ENCODE peak calls at places on chromosome 18, in four cellular contexts. One of them, this sample, is unnamed. For H3K27me3 and H3K4me1, the result is how much of the 10 kb centered on the place peaks cover.

GRCh38 chr18:46060359-46060841 is 11.7 kb downstream of the PSTPIP2 start:
- DNase-seq in left ventricle myocardium inferior: no peak
- DNase-seq in Peyer's patch: no peak
- DNase-seq in CD4-positive, CD25-positive, alpha-beta regulatory T cell: no peak
- DNase-seq in this sample: no peak

GRCh38 chr18:37393945-37394609 is 171.5 kb downstream of the CELF4 start:
- DNase-seq in left ventricle myocardium inferior: peak
- DNase-seq in CD4-positive, CD25-positive, alpha-beta regulatory T cell: no peak
- DNase-seq in Peyer's patch: peak
- DNase-seq in this sample: peak

GRCh38 chr18:42011053-42011452 is 56.0 kb downstream of the PIK3C3 start:
- DNase-seq in Peyer's patch: no peak
- DNase-seq in left ventricle myocardium inferior: no peak
- DNase-seq in CD4-positive, CD25-positive, alpha-beta regulatory T cell: no peak
- DNase-seq in this sample: no peak

GRCh38 chr18:3451989-3452749 is 2.2 kb downstream of the TGIF1 start:
- DNase-seq in left ventricle myocardium inferior: peak
- DNase-seq in CD4-positive, CD25-positive, alpha-beta regulatory T cell: no peak
- DNase-seq in Peyer's patch: peak
- DNase-seq in this sample: peak

GRCh38 chr18:24362757-24363156 is 34.9 kb downstream of the OSBPL1A start:
- DNase-seq in Peyer's patch: no peak
- DNase-seq in CD4-positive, CD25-positive, alpha-beta regulatory T cell: no peak
- DNase-seq in left ventricle myocardium inferior: no peak
- DNase-seq in this sample: no peak

GRCh38 chr18:34159691-34160185 is 65.0 kb downstream of the NOL4 start:
- DNase-seq in Peyer's patch: no peak
- DNase-seq in left ventricle myocardium inferior: no peak
- DNase-seq in CD4-positive, CD25-positive, alpha-beta regulatory T cell: no peak
- DNase-seq in this sample: peak

GRCh38 chr18:23822590-23823385 is 133.5 kb downstream of the LAMA3 start:
- DNase-seq in CD4-positive, CD25-positive, alpha-beta regulatory T cell: no peak
- DNase-seq in left ventricle myocardium inferior: no peak
- DNase-seq in Peyer's patch: no peak
- DNase-seq in this sample: no peak

GRCh38 chr18:46555213-46555612 is 101.8 kb downstream of the LOXHD1 start:
- DNase-seq in Peyer's patch: no peak
- DNase-seq in left ventricle myocardium inferior: no peak
- DNase-seq in CD4-positive, CD25-positive, alpha-beta regulatory T cell: no peak
- DNase-seq in this sample: no peak

GRCh38 chr18:35095983-35096676 is 54.9 kb downstream of the MAPRE2 start:
- DNase-seq in CD4-positive, CD25-positive, alpha-beta regulatory T cell: no peak
- DNase-seq in Peyer's patch: no peak
- DNase-seq in left ventricle myocardium inferior: no peak
- DNase-seq in this sample: no peak

GRCh38 chr18:75977069-75977468 is 518.0 kb downstream of the ZNF516 start:
- DNase-seq in CD4-positive, CD25-positive, alpha-beta regulatory T cell: no peak
- DNase-seq in Peyer's patch: no peak
- DNase-seq in left ventricle myocardium inferior: no peak
- DNase-seq in this sample: no peak

GRCh38 chr18:67135981-67136380 is 380.5 kb downstream of the DSEL start:
- DNase-seq in CD4-positive, CD25-positive, alpha-beta regulatory T cell: no peak
- DNase-seq in Peyer's patch: no peak
- DNase-seq in left ventricle myocardium inferior: no peak
- DNase-seq in this sample: no peak

GRCh38 chr18:48868468-48869466 is 82.0 kb downstream of the SMAD7 start:
- DNase-seq in Peyer's patch: peak
- DNase-seq in CD4-positive, CD25-positive, alpha-beta regulatory T cell: peak
- DNase-seq in left ventricle myocardium inferior: no peak
- DNase-seq in this sample: no peak

GRCh38 chr18:77470836-77471413 is 221.3 kb downstream of the GALR1 start:
- DNase-seq in Peyer's patch: no peak
- DNase-seq in CD4-positive, CD25-positive, alpha-beta regulatory T cell: no peak
- DNase-seq in left ventricle myocardium inferior: no peak
- DNase-seq in this sample: no peak

GRCh38 chr18:54713386-54713785 is 114.9 kb upstream of the RAB27B start:
- DNase-seq in left ventricle myocardium inferior: no peak
- DNase-seq in CD4-positive, CD25-positive, alpha-beta regulatory T cell: no peak
- DNase-seq in Peyer's patch: no peak
- DNase-seq in this sample: no peak

GRCh38 chr18:48674198-48674721 is 135.4 kb downstream of the CTIF start:
- DNase-seq in Peyer's patch: no peak
- DNase-seq in left ventricle myocardium inferior: peak
- DNase-seq in CD4-positive, CD25-positive, alpha-beta regulatory T cell: no peak
- DNase-seq in this sample: no peak

GRCh38 chr18:23283933-23284430 is 148.7 kb downstream of the CABLES1 start:
- DNase-seq in CD4-positive, CD25-positive, alpha-beta regulatory T cell: no peak
- DNase-seq in Peyer's patch: no peak
- DNase-seq in left ventricle myocardium inferior: no peak
- DNase-seq in this sample: no peak

GRCh38 chr18:70414315-70414714 is 125.5 kb downstream of the SOCS6 start:
- DNase-seq in CD4-positive, CD25-positive, alpha-beta regulatory T cell: no peak
- DNase-seq in Peyer's patch: no peak
- DNase-seq in left ventricle myocardium inferior: no peak
- DNase-seq in this sample: no peak

DNA sequence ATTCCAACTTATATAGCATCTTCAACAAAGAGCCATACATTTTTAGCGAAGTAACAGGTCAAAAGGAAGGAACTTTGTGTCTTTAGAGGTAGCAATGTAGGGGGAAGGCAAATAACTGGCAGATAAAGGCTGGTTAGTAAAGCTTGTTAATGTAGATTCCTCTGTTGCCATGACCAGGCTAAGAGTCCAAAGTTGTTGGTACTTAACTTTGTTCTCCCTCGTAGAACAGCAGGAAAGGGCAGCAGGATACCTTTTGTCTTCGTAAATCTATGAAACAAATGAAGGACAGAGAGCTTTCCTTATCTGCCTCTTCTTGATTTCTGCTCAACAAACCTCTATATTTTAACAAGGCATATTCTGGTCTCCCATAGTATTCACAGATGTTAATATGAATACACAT is 18.6 kb downstream of the ZBTB14 start:
- DNase-seq in left ventricle myocardium inferior: no peak
- DNase-seq in Peyer's patch: no peak
- DNase-seq in CD4-positive, CD25-positive, alpha-beta regulatory T cell: no peak
- DNase-seq in this sample: no peak
- H3K27me3 ChIP-seq in left ventricle myocardium inferior: under half
- H3K27me3 ChIP-seq in Peyer's patch: under half
- H3K27me3 ChIP-seq in CD4-positive, CD25-positive, alpha-beta regulatory T cell: under half
- H3K27me3 ChIP-seq in this sample: under half

DNA sequence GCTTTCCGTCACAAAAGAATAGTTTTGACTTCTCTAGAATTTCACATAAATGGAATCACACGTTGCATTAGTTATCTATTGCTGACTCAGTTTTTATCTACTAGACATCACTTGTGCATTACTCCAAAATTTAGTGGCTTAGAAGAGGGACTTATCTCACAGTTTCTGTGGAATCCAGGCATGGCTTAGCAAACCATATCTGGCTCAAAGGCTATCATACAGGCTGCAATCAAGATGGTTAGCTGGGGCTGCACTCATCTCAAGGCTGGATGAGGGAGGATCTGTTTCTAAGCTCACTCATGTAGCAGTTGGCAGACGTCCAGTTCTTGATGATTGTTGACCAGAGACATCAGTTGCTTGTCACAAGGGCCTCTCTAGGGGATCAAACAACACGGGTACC is 6.6 kb upstream of the DSC3 start:
- DNase-seq in Peyer's patch: no peak
- DNase-seq in CD4-positive, CD25-positive, alpha-beta regulatory T cell: no peak
- DNase-seq in left ventricle myocardium inferior: no peak
- DNase-seq in this sample: no peak
- H3K27ac ChIP-seq in Peyer's patch: no peak
- H3K27ac ChIP-seq in CD4-positive, CD25-positive, alpha-beta regulatory T cell: no peak
- H3K27ac ChIP-seq in left ventricle myocardium inferior: no peak
- H3K27ac ChIP-seq in this sample: no peak

GRCh38 chr18:58991127-58991798 is 126.6 kb downstream of the ZNF532 start:
- DNase-seq in Peyer's patch: no peak
- DNase-seq in left ventricle myocardium inferior: no peak
- DNase-seq in CD4-positive, CD25-positive, alpha-beta regulatory T cell: no peak
- DNase-seq in this sample: no peak

GRCh38 chr18:58990720-58991119 is 126.0 kb downstream of the ZNF532 start:
- DNase-seq in left ventricle myocardium inferior: no peak
- DNase-seq in CD4-positive, CD25-positive, alpha-beta regulatory T cell: no peak
- DNase-seq in Peyer's patch: no peak
- DNase-seq in this sample: peak

GRCh38 chr18:58995663-58996062 is 131.0 kb downstream of the ZNF532 start:
- DNase-seq in Peyer's patch: no peak
- DNase-seq in CD4-positive, CD25-positive, alpha-beta regulatory T cell: no peak
- DNase-seq in left ventricle myocardium inferior: no peak
- DNase-seq in this sample: no peak

GRCh38 chr18:58993260-58993659 is 128.6 kb downstream of the ZNF532 start:
- DNase-seq in left ventricle myocardium inferior: no peak
- DNase-seq in CD4-positive, CD25-positive, alpha-beta regulatory T cell: no peak
- DNase-seq in Peyer's patch: no peak
- DNase-seq in this sample: no peak

DNA sequence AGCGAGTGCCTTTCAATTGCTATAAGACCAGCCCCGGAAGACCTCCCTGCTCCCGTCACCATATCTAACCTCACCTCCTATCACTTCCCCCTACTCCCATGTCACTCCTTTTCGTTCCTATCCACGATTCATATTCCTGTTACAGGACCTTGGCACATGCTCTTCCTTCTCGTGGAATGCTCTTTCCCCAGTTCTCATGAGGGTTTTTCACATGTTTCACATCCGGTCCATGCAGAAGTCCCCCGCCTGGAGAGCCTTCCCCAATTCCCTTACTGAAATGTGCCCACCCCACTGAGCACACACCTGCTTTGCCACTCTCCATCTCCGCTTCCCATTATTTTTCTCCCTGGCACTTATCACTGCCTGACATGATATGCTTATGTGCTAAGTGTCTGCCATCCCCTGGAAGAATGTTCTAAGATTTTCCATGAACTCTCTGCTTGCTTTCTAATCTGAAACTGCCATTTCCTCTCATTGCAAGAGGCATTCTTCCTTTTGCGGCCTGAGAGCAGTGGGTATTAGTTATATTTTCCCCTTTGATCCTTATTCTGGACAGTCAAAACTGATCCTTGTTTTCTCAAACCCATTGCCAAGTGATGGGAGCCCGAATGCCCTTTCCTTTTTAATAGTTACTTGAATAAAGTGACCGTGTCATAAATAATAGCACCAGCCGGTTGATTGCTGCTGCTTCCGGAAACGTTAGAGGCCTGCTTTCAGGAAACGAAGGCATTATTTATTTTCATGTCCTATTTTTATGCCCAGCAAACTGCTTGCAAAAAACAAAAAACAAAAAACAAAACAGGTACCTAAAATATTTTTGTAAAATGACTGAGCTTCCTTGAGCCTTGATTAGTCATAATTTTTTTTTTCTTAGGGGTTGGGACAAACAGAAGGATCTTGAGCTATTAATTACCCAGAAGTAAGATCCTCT is 127.9 kb downstream of the ZNF532 start:
- DNase-seq in left ventricle myocardium inferior: no peak
- DNase-seq in Peyer's patch: no peak
- DNase-seq in CD4-positive, CD25-positive, alpha-beta regulatory T cell: no peak
- DNase-seq in this sample: no peak
- H3K4me1 ChIP-seq in left ventricle myocardium inferior: half or more
- H3K4me1 ChIP-seq in Peyer's patch: under half
- H3K4me1 ChIP-seq in CD4-positive, CD25-positive, alpha-beta regulatory T cell: under half
- H3K4me1 ChIP-seq in this sample: half or more

GRCh38 chr18:63366991-63367240 is at the start of gene KDSR:
- DNase-seq in CD4-positive, CD25-positive, alpha-beta regulatory T cell: no peak
- DNase-seq in Peyer's patch: no peak
- DNase-seq in left ventricle myocardium inferior: no peak
- DNase-seq in this sample: no peak
- H3K27me3 ChIP-seq in CD4-positive, CD25-positive, alpha-beta regulatory T cell: under half
- H3K27me3 ChIP-seq in Peyer's patch: under half
- H3K27me3 ChIP-seq in left ventricle myocardium inferior: under half
- H3K27me3 ChIP-seq in this sample: under half

GRCh38 chr18:12416108-12416729 is 8.5 kb downstream of the PRELID3A start:
- DNase-seq in Peyer's patch: no peak
- DNase-seq in CD4-positive, CD25-positive, alpha-beta regulatory T cell: no peak
- DNase-seq in left ventricle myocardium inferior: no peak
- DNase-seq in this sample: no peak
- H3K27ac ChIP-seq in Peyer's patch: no peak
- H3K27ac ChIP-seq in CD4-positive, CD25-positive, alpha-beta regulatory T cell: no peak
- H3K27ac ChIP-seq in left ventricle myocardium inferior: peak
- H3K27ac ChIP-seq in this sample: peak

GRCh38 chr18:30160124-30160523 is 882.4 kb downstream of the DSC3 start:
- DNase-seq in left ventricle myocardium inferior: no peak
- DNase-seq in Peyer's patch: no peak
- DNase-seq in CD4-positive, CD25-positive, alpha-beta regulatory T cell: no peak
- DNase-seq in this sample: no peak
- H3K4me1 ChIP-seq in left ventricle myocardium inferior: under half
- H3K4me1 ChIP-seq in Peyer's patch: under half
- H3K4me1 ChIP-seq in CD4-positive, CD25-positive, alpha-beta regulatory T cell: under half
- H3K4me1 ChIP-seq in this sample: under half

GRCh38 chr18:78972930-78973331 is 6.7 kb upstream of the SALL3 start:
- DNase-seq in left ventricle myocardium inferior: no peak
- DNase-seq in Peyer's patch: no peak
- DNase-seq in CD4-positive, CD25-positive, alpha-beta regulatory T cell: no peak
- DNase-seq in this sample: no peak

GRCh38 chr18:78970774-78971333 is 8.8 kb upstream of the SALL3 start:
- DNase-seq in Peyer's patch: no peak
- DNase-seq in CD4-positive, CD25-positive, alpha-beta regulatory T cell: no peak
- DNase-seq in left ventricle myocardium inferior: no peak
- DNase-seq in this sample: no peak

GRCh38 chr18:78973357-78974083 is 6.1 kb upstream of the SALL3 start:
- DNase-seq in left ventricle myocardium inferior: no peak
- DNase-seq in Peyer's patch: no peak
- DNase-seq in CD4-positive, CD25-positive, alpha-beta regulatory T cell: no peak
- DNase-seq in this sample: no peak

GRCh38 chr18:78971511-78972245 is 7.9 kb upstream of the SALL3 start:
- DNase-seq in Peyer's patch: no peak
- DNase-seq in CD4-positive, CD25-positive, alpha-beta regulatory T cell: no peak
- DNase-seq in left ventricle myocardium inferior: no peak
- DNase-seq in this sample: no peak

GRCh38 chr18:78972385-78972918 is 7.2 kb upstream of the SALL3 start:
- DNase-seq in CD4-positive, CD25-positive, alpha-beta regulatory T cell: no peak
- DNase-seq in left ventricle myocardium inferior: no peak
- DNase-seq in Peyer's patch: no peak
- DNase-seq in this sample: no peak
- H3K27me3 ChIP-seq in CD4-positive, CD25-positive, alpha-beta regulatory T cell: under half
- H3K27me3 ChIP-seq in left ventricle myocardium inferior: half or more
- H3K27me3 ChIP-seq in Peyer's patch: under half
- H3K27me3 ChIP-seq in this sample: under half